ENCODE peak calls at places on chromosome 7, in nine cellular contexts. P is tibial nerve, H is psoas muscle, L is GM12878, S is epithelial cell of proximal tubule, B is hepatocyte, J is lower lobe of right lung, E is gastrocnemius medialis, K is cardiac fibroblast. M is an unnamed sample.

GRCh38 chr7:101733713-101734475 is 83.5 kb upstream of the CUX1 start:
- DNase-seq in P (no peak), H (peak), L (no peak), S (no peak), B (peak), J (peak), E (no peak), K (peak), M (no peak)

GRCh38 chr7:6553460-6554044 is 2.3 kb upstream of the GRID2IP start:
- DNase-seq in P (no peak), H (no peak), L (no peak), S (no peak), B (no peak), J (no peak), E (no peak), K (no peak), M (no peak)

GRCh38 chr7:127885843-127886242 is 145.4 kb downstream of the LRRC4 start:
- DNase-seq in P (no peak), H (no peak), L (no peak), S (no peak), B (peak), J (no peak), E (no peak), K (peak), M (no peak)

GRCh38 chr7:44894881-44895600 is 9.7 kb upstream of the PURB start:
- DNase-seq in P (no peak), H (no peak), L (no peak), S (no peak), B (no peak), J (no peak), E (no peak), K (no peak), M (no peak)

GRCh38 chr7:101915000-101915399 is 97.6 kb downstream of the CUX1 start:
- DNase-seq in P (no peak), H (peak), L (no peak), S (no peak), B (no peak), J (no peak), E (peak), K (no peak), M (no peak)

GRCh38 chr7:87199700-87200450 is 19.7 kb downstream of the TMEM243 start:
- DNase-seq in P (no peak), H (no peak), L (no peak), S (no peak), B (no peak), J (no peak), E (no peak), K (no peak), M (no peak)

GRCh38 chr7:34718867-34719266 is 60.8 kb downstream of the NPSR1 start:
- DNase-seq in P (no peak), H (no peak), L (no peak), S (no peak), B (no peak), J (no peak), E (no peak), K (no peak), M (no peak)

GRCh38 chr7:94295805-94296204 is 98.9 kb upstream of the COL1A2 start:
- DNase-seq in P (no peak), H (no peak), L (no peak), S (no peak), B (peak), J (no peak), E (no peak), K (peak), M (no peak)

GRCh38 chr7:116249969-116250553 is 39.7 kb downstream of the TES start:
- DNase-seq in P (no peak), H (no peak), L (no peak), S (no peak), B (peak), J (no peak), E (no peak), K (peak), M (no peak)
- TF ChIP-seq CTCF in P (peak), H (peak), L (peak), S (peak), B (peak), J (no peak), E (no peak), K (peak), M (peak)

GRCh38 chr7:108598858-108599257 is 29.2 kb downstream of the DNAJB9 start:
- DNase-seq in P (no peak), H (no peak), L (no peak), S (no peak), B (no peak), J (no peak), E (no peak), K (no peak), M (no peak)
- H3K4me3 ChIP-seq in P (no peak), H (no peak), L (no peak), S (no peak), B (no peak), J (no peak), E (no peak), K (no peak), M (no peak)

GRCh38 chr7:50446542-50446960 is 3.6 kb downstream of the FIGNL1 start:
- DNase-seq in P (no peak), H (no peak), L (peak), S (peak), B (peak), J (no peak), E (no peak), K (peak), M (no peak)

GRCh38 chr7:50449501-50449880 is 659 bp downstream of the FIGNL1 start:
- DNase-seq in P (no peak), H (no peak), L (no peak), S (no peak), B (no peak), J (no peak), E (no peak), K (no peak), M (no peak)

GRCh38 chr7:50450691-50451051 is 521 bp upstream of the FIGNL1 start:
- DNase-seq in P (no peak), H (no peak), L (no peak), S (no peak), B (no peak), J (peak), E (no peak), K (no peak), M (no peak)

GRCh38 chr7:50448823-50449222 is 1.3 kb downstream of the FIGNL1 start:
- DNase-seq in P (no peak), H (no peak), L (no peak), S (no peak), B (no peak), J (no peak), E (no peak), K (no peak), M (no peak)

DNA sequence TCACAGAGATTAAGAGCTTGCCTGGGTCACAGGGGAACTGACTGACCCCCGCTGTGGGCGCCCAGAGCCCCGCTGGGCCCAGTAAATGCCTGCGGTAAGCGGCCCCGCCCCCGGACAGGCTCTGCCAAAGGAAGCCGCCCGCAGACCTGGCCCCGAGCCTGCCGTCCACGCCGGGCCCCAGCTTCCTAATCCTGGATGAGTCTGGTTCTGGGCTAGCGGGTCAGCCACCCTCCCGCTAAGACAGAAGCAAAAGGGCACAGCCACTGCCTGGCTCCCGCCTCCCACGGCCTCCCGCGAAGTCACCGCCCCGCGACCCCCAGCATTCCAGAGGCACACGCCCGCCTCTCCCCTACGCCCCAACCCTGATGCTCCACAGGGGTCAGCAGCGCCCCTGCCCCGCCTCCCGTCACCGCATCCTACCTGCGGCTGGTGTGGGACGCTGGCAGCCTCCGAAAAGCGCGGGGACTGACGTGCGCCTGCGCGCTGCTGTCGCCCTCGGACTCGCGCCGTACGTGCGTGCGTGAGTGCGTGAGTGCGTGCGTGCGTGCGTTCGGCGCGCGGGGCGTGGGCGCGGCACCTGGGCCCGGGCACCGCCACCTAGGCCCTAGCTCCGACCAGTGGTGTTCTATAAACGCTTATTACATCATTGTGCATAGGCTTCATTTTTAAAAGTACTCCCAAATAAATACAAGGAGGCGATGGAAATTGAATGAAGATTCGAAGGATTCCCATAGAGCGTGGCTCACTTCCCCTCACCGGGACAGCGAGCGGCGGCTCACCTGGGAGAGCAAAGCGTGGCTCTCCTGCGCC is at the start of gene FIGNL1:
- DNase-seq in P (peak), H (peak), L (peak), S (no peak), B (peak), J (peak), E (peak), K (peak), M (peak)
- TF ChIP-seq CTCF in P (no peak), H (no peak), L (no peak), S (no peak), B (no peak), J (no peak), E (no peak), K (no peak), M (no peak)

DNA sequence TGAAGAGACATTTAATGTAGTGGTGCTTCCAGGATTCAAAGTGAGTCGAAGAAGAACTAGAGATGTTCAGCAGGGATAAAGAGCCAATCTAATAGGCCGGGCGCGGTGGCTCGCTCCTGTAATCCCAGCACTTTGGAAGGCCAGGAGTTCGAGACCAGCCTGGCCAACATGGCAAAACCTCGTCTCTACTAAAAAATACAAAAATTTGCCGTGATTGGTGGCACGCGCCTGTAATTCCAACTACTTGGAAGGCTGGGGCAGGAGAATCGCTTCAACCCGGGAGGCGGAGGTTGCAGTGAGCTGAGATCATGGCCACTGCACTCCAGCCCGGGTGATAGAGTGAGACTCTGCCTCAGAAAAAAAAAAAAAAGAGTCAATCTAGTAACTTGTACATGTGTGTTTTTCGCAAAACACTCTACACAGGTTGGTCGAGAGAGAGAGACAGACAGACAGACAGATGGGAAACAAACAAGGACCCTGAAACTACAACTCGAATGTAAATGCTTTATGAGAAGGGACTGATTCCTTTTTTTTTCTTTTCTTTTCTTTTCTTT is 775 bp downstream of the ABCB8 start:
- DNase-seq in P (no peak), H (no peak), L (no peak), S (no peak), B (no peak), J (no peak), E (no peak), K (no peak), M (no peak)
- H3K4me3 ChIP-seq in P (peak), H (peak), L (peak), S (peak), B (peak), J (peak), E (peak), K (peak), M (peak)

GRCh38 chr7:12699299-12699698 is 11.9 kb downstream of the ARL4A start:
- DNase-seq in P (no peak), H (no peak), L (no peak), S (no peak), B (no peak), J (no peak), E (no peak), K (no peak), M (no peak)
- TF ChIP-seq CTCF in P (no peak), H (no peak), L (no peak), S (no peak), B (no peak), J (no peak), E (no peak), K (no peak), M (no peak)

M was measured in GM12864.